ENCODE peak calls at places on chromosomes 1 and 21, in eight cellular contexts. One of them, this sample, is unnamed.

GRCh38 chr1:36872126-36872754 is 162.1 kb downstream of the GRIK3 start:
- DNase-seq in activated gamma-delta T cell treated with anti-CD3 and anti-CD28 coated beads, Interleukin-2, amount 50 U/mL, for 16 hours: no peak
- DNase-seq in endothelial cell: no peak
- DNase-seq in EH: no peak
- DNase-seq in Jurkat, Clone E6-1: no peak
- DNase-seq in bronchial epithelial cell: no peak
- DNase-seq in stimulated activated CD4-positive, alpha-beta T cell treated with anti-CD3 and anti-CD28 coated beads, Interleukin-2, amount 100 ng/mL, for 48 hours: no peak
- DNase-seq in endodermal cell: peak; percentile 20
- DNase-seq in this sample: no peak

GRCh38 chr1:245790441-245790840 is 635.7 kb downstream of the KIF26B start:
- DNase-seq in endodermal cell: no peak
- DNase-seq in EH: peak; percentile 92
- DNase-seq in bronchial epithelial cell: no peak
- DNase-seq in stimulated activated CD4-positive, alpha-beta T cell treated with anti-CD3 and anti-CD28 coated beads, Interleukin-2, amount 100 ng/mL, for 48 hours: no peak
- DNase-seq in activated gamma-delta T cell treated with anti-CD3 and anti-CD28 coated beads, Interleukin-2, amount 50 U/mL, for 16 hours: no peak
- DNase-seq in Jurkat, Clone E6-1: no peak
- DNase-seq in endothelial cell: no peak
- DNase-seq in this sample: no peak

GRCh38 chr1:181134543-181135461 is 46.3 kb downstream of the IER5 start:
- DNase-seq in bronchial epithelial cell: peak; percentile 94
- DNase-seq in endodermal cell: no peak
- DNase-seq in stimulated activated CD4-positive, alpha-beta T cell treated with anti-CD3 and anti-CD28 coated beads, Interleukin-2, amount 100 ng/mL, for 48 hours: no peak
- DNase-seq in endothelial cell: no peak
- DNase-seq in EH: peak; percentile 94
- DNase-seq in Jurkat, Clone E6-1: no peak
- DNase-seq in activated gamma-delta T cell treated with anti-CD3 and anti-CD28 coated beads, Interleukin-2, amount 50 U/mL, for 16 hours: no peak
- DNase-seq in this sample: no peak

GRCh38 chr1:64936958-64937357 is 29.4 kb downstream of the JAK1 start:
- DNase-seq in bronchial epithelial cell: no peak
- DNase-seq in endothelial cell: no peak
- DNase-seq in endodermal cell: no peak
- DNase-seq in activated gamma-delta T cell treated with anti-CD3 and anti-CD28 coated beads, Interleukin-2, amount 50 U/mL, for 16 hours: no peak
- DNase-seq in Jurkat, Clone E6-1: no peak
- DNase-seq in EH: no peak
- DNase-seq in stimulated activated CD4-positive, alpha-beta T cell treated with anti-CD3 and anti-CD28 coated beads, Interleukin-2, amount 100 ng/mL, for 48 hours: no peak
- DNase-seq in this sample: peak; percentile 75

GRCh38 chr1:219236095-219236494 is 62.4 kb downstream of the LYPLAL1 start:
- DNase-seq in stimulated activated CD4-positive, alpha-beta T cell treated with anti-CD3 and anti-CD28 coated beads, Interleukin-2, amount 100 ng/mL, for 48 hours: no peak
- DNase-seq in endodermal cell: no peak
- DNase-seq in endothelial cell: no peak
- DNase-seq in activated gamma-delta T cell treated with anti-CD3 and anti-CD28 coated beads, Interleukin-2, amount 50 U/mL, for 16 hours: no peak
- DNase-seq in EH: no peak
- DNase-seq in Jurkat, Clone E6-1: no peak
- DNase-seq in bronchial epithelial cell: no peak
- DNase-seq in this sample: no peak

GRCh38 chr1:178492341-178492740 is 4.4 kb downstream of the CLEC20A start:
- DNase-seq in activated gamma-delta T cell treated with anti-CD3 and anti-CD28 coated beads, Interleukin-2, amount 50 U/mL, for 16 hours: no peak
- DNase-seq in bronchial epithelial cell: no peak
- DNase-seq in Jurkat, Clone E6-1: no peak
- DNase-seq in EH: no peak
- DNase-seq in stimulated activated CD4-positive, alpha-beta T cell treated with anti-CD3 and anti-CD28 coated beads, Interleukin-2, amount 100 ng/mL, for 48 hours: no peak
- DNase-seq in endothelial cell: no peak
- DNase-seq in endodermal cell: peak; percentile 38
- DNase-seq in this sample: no peak

GRCh38 chr1:85047472-85048295 is 616 bp downstream of the MCOLN3 start:
- DNase-seq in endodermal cell: peak; percentile 82
- DNase-seq in bronchial epithelial cell: no peak
- DNase-seq in stimulated activated CD4-positive, alpha-beta T cell treated with anti-CD3 and anti-CD28 coated beads, Interleukin-2, amount 100 ng/mL, for 48 hours: no peak
- DNase-seq in Jurkat, Clone E6-1: no peak
- DNase-seq in activated gamma-delta T cell treated with anti-CD3 and anti-CD28 coated beads, Interleukin-2, amount 50 U/mL, for 16 hours: no peak
- DNase-seq in endothelial cell: peak; percentile 16
- DNase-seq in EH: peak; percentile 8
- DNase-seq in this sample: peak; percentile 30

GRCh38 chr21:46193829-46194373 is 9.6 kb upstream of the SPATC1L start:
- DNase-seq in endodermal cell: peak; percentile 28
- DNase-seq in endothelial cell: no peak
- DNase-seq in activated gamma-delta T cell treated with anti-CD3 and anti-CD28 coated beads, Interleukin-2, amount 50 U/mL, for 16 hours: no peak
- DNase-seq in bronchial epithelial cell: no peak
- DNase-seq in Jurkat, Clone E6-1: no peak
- DNase-seq in EH: no peak
- DNase-seq in stimulated activated CD4-positive, alpha-beta T cell treated with anti-CD3 and anti-CD28 coated beads, Interleukin-2, amount 100 ng/mL, for 48 hours: no peak
- DNase-seq in this sample: no peak

GRCh38 chr1:211625040-211625439 is 46.1 kb upstream of the SLC30A1 start:
- DNase-seq in endodermal cell: no peak
- DNase-seq in activated gamma-delta T cell treated with anti-CD3 and anti-CD28 coated beads, Interleukin-2, amount 50 U/mL, for 16 hours: no peak
- DNase-seq in bronchial epithelial cell: peak; percentile 57
- DNase-seq in Jurkat, Clone E6-1: no peak
- DNase-seq in stimulated activated CD4-positive, alpha-beta T cell treated with anti-CD3 and anti-CD28 coated beads, Interleukin-2, amount 100 ng/mL, for 48 hours: no peak
- DNase-seq in EH: peak; percentile 63
- DNase-seq in endothelial cell: no peak
- DNase-seq in this sample: no peak

GRCh38 chr1:206633708-206634121 is 1.6 kb upstream of the DYRK3 start:
- DNase-seq in EH: peak; percentile 78
- DNase-seq in endodermal cell: peak; percentile 52
- DNase-seq in bronchial epithelial cell: peak; percentile 100
- DNase-seq in stimulated activated CD4-positive, alpha-beta T cell treated with anti-CD3 and anti-CD28 coated beads, Interleukin-2, amount 100 ng/mL, for 48 hours: no peak
- DNase-seq in activated gamma-delta T cell treated with anti-CD3 and anti-CD28 coated beads, Interleukin-2, amount 50 U/mL, for 16 hours: no peak
- DNase-seq in Jurkat, Clone E6-1: no peak
- DNase-seq in endothelial cell: no peak
- DNase-seq in this sample: no peak

GRCh38 chr1:154418062-154418897 is 13.1 kb downstream of the IL6R start:
- DNase-seq in bronchial epithelial cell: peak; percentile 100
- DNase-seq in endothelial cell: no peak
- DNase-seq in Jurkat, Clone E6-1: no peak
- DNase-seq in activated gamma-delta T cell treated with anti-CD3 and anti-CD28 coated beads, Interleukin-2, amount 50 U/mL, for 16 hours: no peak
- DNase-seq in endodermal cell: peak; percentile 43
- DNase-seq in EH: no peak
- DNase-seq in stimulated activated CD4-positive, alpha-beta T cell treated with anti-CD3 and anti-CD28 coated beads, Interleukin-2, amount 100 ng/mL, for 48 hours: no peak
- DNase-seq in this sample: peak; percentile 90

GRCh38 chr1:170309389-170310013 is 163.7 kb downstream of the NTMT2 start:
- DNase-seq in bronchial epithelial cell: peak; percentile 31
- DNase-seq in activated gamma-delta T cell treated with anti-CD3 and anti-CD28 coated beads, Interleukin-2, amount 50 U/mL, for 16 hours: no peak
- DNase-seq in stimulated activated CD4-positive, alpha-beta T cell treated with anti-CD3 and anti-CD28 coated beads, Interleukin-2, amount 100 ng/mL, for 48 hours: no peak
- DNase-seq in EH: peak; percentile 99
- DNase-seq in endodermal cell: peak; percentile 66
- DNase-seq in endothelial cell: no peak
- DNase-seq in Jurkat, Clone E6-1: no peak
- DNase-seq in this sample: no peak

GRCh38 chr1:67367370-67368345 is 60.0 kb downstream of the IL12RB2 start:
- DNase-seq in EH: peak; percentile 42
- DNase-seq in bronchial epithelial cell: peak; percentile 42
- DNase-seq in endothelial cell: no peak
- DNase-seq in stimulated activated CD4-positive, alpha-beta T cell treated with anti-CD3 and anti-CD28 coated beads, Interleukin-2, amount 100 ng/mL, for 48 hours: no peak
- DNase-seq in Jurkat, Clone E6-1: no peak
- DNase-seq in endodermal cell: no peak
- DNase-seq in activated gamma-delta T cell treated with anti-CD3 and anti-CD28 coated beads, Interleukin-2, amount 50 U/mL, for 16 hours: no peak
- DNase-seq in this sample: no peak

GRCh38 chr21:45998871-45999580 is 17.5 kb downstream of the COL6A1 start:
- DNase-seq in bronchial epithelial cell: no peak
- DNase-seq in EH: no peak
- DNase-seq in stimulated activated CD4-positive, alpha-beta T cell treated with anti-CD3 and anti-CD28 coated beads, Interleukin-2, amount 100 ng/mL, for 48 hours: no peak
- DNase-seq in Jurkat, Clone E6-1: no peak
- DNase-seq in endothelial cell: peak; percentile 3
- DNase-seq in activated gamma-delta T cell treated with anti-CD3 and anti-CD28 coated beads, Interleukin-2, amount 50 U/mL, for 16 hours: no peak
- DNase-seq in endodermal cell: peak; percentile 35
- DNase-seq in this sample: no peak

GRCh38 chr1:76939107-76939816 is 72.0 kb downstream of the ST6GALNAC5 start:
- DNase-seq in stimulated activated CD4-positive, alpha-beta T cell treated with anti-CD3 and anti-CD28 coated beads, Interleukin-2, amount 100 ng/mL, for 48 hours: no peak
- DNase-seq in Jurkat, Clone E6-1: no peak
- DNase-seq in endodermal cell: no peak
- DNase-seq in EH: peak; percentile 89
- DNase-seq in activated gamma-delta T cell treated with anti-CD3 and anti-CD28 coated beads, Interleukin-2, amount 50 U/mL, for 16 hours: no peak
- DNase-seq in endothelial cell: no peak
- DNase-seq in bronchial epithelial cell: no peak
- DNase-seq in this sample: no peak

GRCh38 chr1:113797472-113797871 is 14.8 kb downstream of the RSBN1 start:
- DNase-seq in activated gamma-delta T cell treated with anti-CD3 and anti-CD28 coated beads, Interleukin-2, amount 50 U/mL, for 16 hours: no peak
- DNase-seq in bronchial epithelial cell: no peak
- DNase-seq in Jurkat, Clone E6-1: no peak
- DNase-seq in EH: no peak
- DNase-seq in endothelial cell: no peak
- DNase-seq in endodermal cell: no peak
- DNase-seq in stimulated activated CD4-positive, alpha-beta T cell treated with anti-CD3 and anti-CD28 coated beads, Interleukin-2, amount 100 ng/mL, for 48 hours: no peak
- DNase-seq in this sample: no peak

GRCh38 chr1:111535256-111536191 is 32.1 kb upstream of the ADORA3 start:
- DNase-seq in activated gamma-delta T cell treated with anti-CD3 and anti-CD28 coated beads, Interleukin-2, amount 50 U/mL, for 16 hours: no peak
- DNase-seq in stimulated activated CD4-positive, alpha-beta T cell treated with anti-CD3 and anti-CD28 coated beads, Interleukin-2, amount 100 ng/mL, for 48 hours: no peak
- DNase-seq in endothelial cell: no peak
- DNase-seq in bronchial epithelial cell: no peak
- DNase-seq in EH: peak; percentile 44
- DNase-seq in endodermal cell: no peak
- DNase-seq in Jurkat, Clone E6-1: no peak
- DNase-seq in this sample: no peak